ENCODE peak calls at places on chromosomes 4 and X, in four cellular contexts. One of them, this sample, is unnamed.

GRCh38 chr4:110099638-110100037 is 98.8 kb downstream of the ELOVL6 start:
- DNase-seq in ovary: no peak
- DNase-seq in effector memory CD4-positive, alpha-beta T cell: no peak
- DNase-seq in WERI-Rb-1: no peak
- DNase-seq in this sample: no peak

GRCh38 chr4:57291911-57292310 is 181.7 kb upstream of the IGFBP7 start:
- DNase-seq in ovary: no peak
- DNase-seq in effector memory CD4-positive, alpha-beta T cell: no peak
- DNase-seq in WERI-Rb-1: no peak
- DNase-seq in this sample: no peak

GRCh38 chr4:185282968-185283367 is 73.6 kb downstream of the SNX25 start:
- DNase-seq in ovary: no peak
- DNase-seq in effector memory CD4-positive, alpha-beta T cell: no peak
- DNase-seq in WERI-Rb-1: peak
- DNase-seq in this sample: no peak

GRCh38 chr4:101071241-101071640 is 276.1 kb downstream of the PPP3CA start:
- DNase-seq in ovary: no peak
- DNase-seq in effector memory CD4-positive, alpha-beta T cell: no peak
- DNase-seq in WERI-Rb-1: no peak
- DNase-seq in this sample: no peak

GRCh38 chrX:46676399-46677351 is 82.2 kb downstream of the SLC9A7 start:
- DNase-seq in ovary: no peak
- DNase-seq in effector memory CD4-positive, alpha-beta T cell: no peak
- DNase-seq in WERI-Rb-1: no peak
- DNase-seq in this sample: no peak

GRCh38 chr4:3251691-3252479 is 2.9 kb downstream of the MSANTD1 start:
- DNase-seq in ovary: no peak
- DNase-seq in effector memory CD4-positive, alpha-beta T cell: no peak
- DNase-seq in WERI-Rb-1: no peak
- DNase-seq in this sample: no peak

GRCh38 chr4:2867758-2868491 is 24.3 kb downstream of the ADD1 start:
- DNase-seq in ovary: peak
- DNase-seq in effector memory CD4-positive, alpha-beta T cell: no peak
- DNase-seq in WERI-Rb-1: peak
- DNase-seq in this sample: no peak

GRCh38 chr4:47075919-47076318 is 44.6 kb downstream of the GABRB1 start:
- DNase-seq in ovary: no peak
- DNase-seq in effector memory CD4-positive, alpha-beta T cell: no peak
- DNase-seq in WERI-Rb-1: peak
- DNase-seq in this sample: no peak

GRCh38 chr4:158814636-158815035 is 45.8 kb downstream of the FNIP2 start:
- DNase-seq in ovary: no peak
- DNase-seq in effector memory CD4-positive, alpha-beta T cell: no peak
- DNase-seq in WERI-Rb-1: no peak
- DNase-seq in this sample: no peak

GRCh38 chrX:17511556-17511955 is 136.6 kb downstream of the NHS start:
- DNase-seq in ovary: no peak
- DNase-seq in effector memory CD4-positive, alpha-beta T cell: no peak
- DNase-seq in WERI-Rb-1: no peak
- DNase-seq in this sample: no peak

GRCh38 chr4:173924561-173924960 is 358.9 kb downstream of the FBXO8 start:
- DNase-seq in ovary: no peak
- DNase-seq in effector memory CD4-positive, alpha-beta T cell: no peak
- DNase-seq in WERI-Rb-1: no peak
- DNase-seq in this sample: no peak

GRCh38 chr4:52545099-52546069 is 113.7 kb downstream of the USP46 start:
- DNase-seq in ovary: peak
- DNase-seq in effector memory CD4-positive, alpha-beta T cell: peak
- DNase-seq in WERI-Rb-1: peak
- DNase-seq in this sample: peak

GRCh38 chr4:170038232-170038631 is 12.0 kb upstream of the MFAP3L start:
- DNase-seq in ovary: no peak
- DNase-seq in effector memory CD4-positive, alpha-beta T cell: no peak
- DNase-seq in WERI-Rb-1: no peak
- DNase-seq in this sample: no peak

GRCh38 chr4:87938746-87939145 is 36.8 kb upstream of the SPP1 start:
- DNase-seq in ovary: no peak
- DNase-seq in effector memory CD4-positive, alpha-beta T cell: no peak
- DNase-seq in WERI-Rb-1: no peak
- DNase-seq in this sample: no peak

GRCh38 chr4:182089326-182089725 is 153.9 kb upstream of the TENM3 start:
- DNase-seq in ovary: no peak
- DNase-seq in effector memory CD4-positive, alpha-beta T cell: no peak
- DNase-seq in WERI-Rb-1: no peak
- DNase-seq in this sample: no peak

GRCh38 chrX:52337410-52337809 is 31.4 kb upstream of the XAGE2 start:
- DNase-seq in ovary: no peak
- DNase-seq in effector memory CD4-positive, alpha-beta T cell: no peak
- DNase-seq in WERI-Rb-1: no peak
- DNase-seq in this sample: no peak

GRCh38 chr4:93394488-93395185 is 433.9 kb upstream of the ATOH1 start:
- DNase-seq in ovary: no peak
- DNase-seq in effector memory CD4-positive, alpha-beta T cell: no peak
- DNase-seq in WERI-Rb-1: no peak
- DNase-seq in this sample: no peak

DNA sequence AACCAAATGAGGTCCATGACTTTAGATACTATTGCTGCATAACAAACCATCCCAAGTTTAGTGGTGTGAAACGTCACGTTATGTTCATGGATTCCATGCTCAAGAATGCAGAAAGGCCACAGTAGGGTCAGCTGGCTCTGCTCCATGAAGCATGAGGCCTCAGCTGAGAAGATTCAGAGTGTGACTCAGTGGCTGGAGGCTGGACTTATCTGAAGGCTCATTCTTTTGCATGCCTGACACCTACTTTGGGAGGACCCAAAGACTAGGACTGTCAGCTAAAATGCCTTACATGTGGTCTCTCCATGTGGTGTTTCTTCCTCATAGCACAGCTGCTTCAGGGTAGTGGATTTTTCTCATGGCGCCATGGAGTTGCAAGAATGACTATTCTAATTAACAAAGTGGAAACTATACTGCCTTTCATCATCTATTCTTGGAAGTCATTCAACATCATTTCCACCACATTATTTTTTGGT is 11.5 kb upstream of the CCDC149 start:
- DNase-seq in ovary: no peak
- DNase-seq in effector memory CD4-positive, alpha-beta T cell: no peak
- DNase-seq in WERI-Rb-1: no peak
- DNase-seq in this sample: no peak
- H3K27ac ChIP-seq in ovary: no peak
- H3K27ac ChIP-seq in effector memory CD4-positive, alpha-beta T cell: no peak
- H3K27ac ChIP-seq in WERI-Rb-1: no peak
- H3K27ac ChIP-seq in this sample: no peak

DNA sequence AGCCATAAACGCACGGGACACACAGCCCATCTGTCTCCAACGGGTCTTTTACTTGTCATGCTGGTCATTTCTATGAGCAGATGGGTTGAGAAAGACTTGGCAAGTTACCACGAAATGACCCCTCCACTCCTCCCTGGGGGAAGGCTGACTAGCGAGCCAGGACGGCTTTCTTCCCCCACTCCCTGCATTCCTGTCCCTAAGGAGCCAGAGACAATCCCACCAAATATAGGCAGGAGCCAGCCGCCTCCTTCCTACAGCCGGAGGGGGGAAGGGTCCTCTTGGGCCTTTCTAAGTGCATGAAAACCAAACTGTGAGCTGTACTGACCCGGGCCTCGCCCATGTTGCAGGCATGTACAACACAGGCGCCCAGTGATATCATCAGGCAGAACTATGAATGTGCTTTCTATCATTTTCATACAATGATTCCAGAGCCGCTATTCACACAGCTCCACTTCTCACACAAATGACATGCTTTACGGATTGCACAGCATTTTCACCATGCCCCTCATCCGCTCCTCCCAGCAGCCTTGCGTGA is 28.6 kb downstream of the AFAP1 start:
- DNase-seq in ovary: no peak
- DNase-seq in effector memory CD4-positive, alpha-beta T cell: no peak
- DNase-seq in WERI-Rb-1: peak
- DNase-seq in this sample: no peak
- H3K27ac ChIP-seq in ovary: no peak
- H3K27ac ChIP-seq in effector memory CD4-positive, alpha-beta T cell: no peak
- H3K27ac ChIP-seq in WERI-Rb-1: peak
- H3K27ac ChIP-seq in this sample: no peak

DNA sequence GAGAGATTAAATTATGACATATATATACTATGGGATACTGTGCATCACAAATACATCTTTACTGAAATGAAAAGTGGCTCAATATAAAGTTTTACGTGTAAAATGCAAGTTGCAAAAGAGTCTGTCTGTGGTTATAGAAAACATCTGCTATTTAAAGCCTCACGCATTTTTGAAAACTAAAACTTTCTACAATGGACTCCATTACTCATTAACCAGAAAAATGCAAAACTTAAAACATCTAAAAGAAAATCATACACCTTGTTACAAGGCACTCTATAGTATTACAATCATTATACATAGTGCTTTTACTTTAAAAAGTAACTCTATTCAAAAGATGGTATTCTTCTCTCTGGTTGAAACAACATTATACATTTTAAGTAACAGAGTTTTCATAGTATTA is 755.6 kb downstream of the DMD start:
- DNase-seq in ovary: no peak
- DNase-seq in effector memory CD4-positive, alpha-beta T cell: no peak
- DNase-seq in WERI-Rb-1: no peak
- DNase-seq in this sample: no peak
- H3K27ac ChIP-seq in ovary: no peak
- H3K27ac ChIP-seq in effector memory CD4-positive, alpha-beta T cell: no peak
- H3K27ac ChIP-seq in WERI-Rb-1: no peak
- H3K27ac ChIP-seq in this sample: no peak

GRCh38 chr4:26065833-26066232 is 151.8 kb downstream of the SMIM20 start:
- DNase-seq in ovary: no peak
- DNase-seq in effector memory CD4-positive, alpha-beta T cell: no peak
- DNase-seq in WERI-Rb-1: no peak
- DNase-seq in this sample: no peak

GRCh38 chr4:26059391-26060154 is 145.6 kb downstream of the SMIM20 start:
- DNase-seq in ovary: no peak
- DNase-seq in effector memory CD4-positive, alpha-beta T cell: no peak
- DNase-seq in WERI-Rb-1: no peak
- DNase-seq in this sample: no peak

GRCh38 chr4:26061248-26061986 is 147.4 kb downstream of the SMIM20 start:
- DNase-seq in ovary: no peak
- DNase-seq in effector memory CD4-positive, alpha-beta T cell: no peak
- DNase-seq in WERI-Rb-1: peak
- DNase-seq in this sample: no peak

GRCh38 chr4:26060286-26060685 is 146.3 kb downstream of the SMIM20 start:
- DNase-seq in ovary: no peak
- DNase-seq in effector memory CD4-positive, alpha-beta T cell: no peak
- DNase-seq in WERI-Rb-1: no peak
- DNase-seq in this sample: no peak

GRCh38 chr4:26062221-26062620 is 148.2 kb downstream of the SMIM20 start:
- DNase-seq in ovary: no peak
- DNase-seq in effector memory CD4-positive, alpha-beta T cell: no peak
- DNase-seq in WERI-Rb-1: no peak
- DNase-seq in this sample: no peak
- H3K27ac ChIP-seq in ovary: no peak
- H3K27ac ChIP-seq in effector memory CD4-positive, alpha-beta T cell: no peak
- H3K27ac ChIP-seq in WERI-Rb-1: no peak
- H3K27ac ChIP-seq in this sample: no peak

DNA sequence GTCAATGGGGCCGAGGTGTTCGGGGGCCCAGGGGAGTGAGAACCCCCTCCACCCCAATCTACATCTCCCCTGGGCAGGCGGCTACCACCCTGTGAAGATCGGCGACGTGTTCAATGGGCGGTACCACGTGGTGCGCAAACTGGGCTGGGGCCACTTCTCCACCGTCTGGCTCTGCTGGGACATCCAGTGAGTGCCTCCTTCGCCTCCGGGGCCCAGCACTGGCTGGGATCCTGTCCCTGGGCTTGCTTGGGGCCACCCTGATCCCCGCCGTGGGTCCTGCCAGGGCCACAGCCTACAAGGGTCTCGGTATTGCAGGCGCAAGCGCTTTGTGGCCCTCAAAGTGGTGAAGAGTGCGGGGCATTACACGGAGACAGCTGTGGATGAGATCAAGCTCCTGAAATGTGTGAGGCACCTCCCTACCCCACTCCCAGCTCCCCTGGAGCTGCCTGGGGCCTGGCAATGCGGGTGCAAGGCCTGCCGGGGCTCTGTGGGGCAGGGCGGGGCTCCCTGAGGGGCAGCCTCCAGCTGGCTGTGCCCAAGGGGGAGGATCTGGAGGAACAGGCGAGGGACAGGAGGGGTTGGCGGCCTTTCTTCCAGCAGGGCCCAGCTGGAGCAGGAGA is 697 bp downstream of the SRPK3 start:
- DNase-seq in ovary: no peak
- DNase-seq in effector memory CD4-positive, alpha-beta T cell: no peak
- DNase-seq in WERI-Rb-1: no peak
- DNase-seq in this sample: no peak
- H3K27ac ChIP-seq in ovary: peak
- H3K27ac ChIP-seq in effector memory CD4-positive, alpha-beta T cell: no peak
- H3K27ac ChIP-seq in WERI-Rb-1: peak
- H3K27ac ChIP-seq in this sample: peak

GRCh38 chr4:37442062-37442323 is 197.4 kb downstream of the NWD2 start:
- DNase-seq in ovary: no peak
- DNase-seq in effector memory CD4-positive, alpha-beta T cell: no peak
- DNase-seq in WERI-Rb-1: no peak
- DNase-seq in this sample: no peak

GRCh38 chr4:37441231-37442061 is 196.9 kb downstream of the NWD2 start:
- DNase-seq in ovary: no peak
- DNase-seq in effector memory CD4-positive, alpha-beta T cell: no peak
- DNase-seq in WERI-Rb-1: no peak
- DNase-seq in this sample: no peak

GRCh38 chr4:37440519-37440900 is 196.0 kb downstream of the NWD2 start:
- DNase-seq in ovary: no peak
- DNase-seq in effector memory CD4-positive, alpha-beta T cell: no peak
- DNase-seq in WERI-Rb-1: no peak
- DNase-seq in this sample: no peak

GRCh38 chr4:37439809-37440518 is 195.4 kb downstream of the NWD2 start:
- DNase-seq in ovary: no peak
- DNase-seq in effector memory CD4-positive, alpha-beta T cell: no peak
- DNase-seq in WERI-Rb-1: no peak
- DNase-seq in this sample: no peak

GRCh38 chr4:37438880-37439279 is 194.3 kb downstream of the NWD2 start:
- DNase-seq in ovary: no peak
- DNase-seq in effector memory CD4-positive, alpha-beta T cell: no peak
- DNase-seq in WERI-Rb-1: no peak
- DNase-seq in this sample: no peak
- H3K27ac ChIP-seq in ovary: no peak
- H3K27ac ChIP-seq in effector memory CD4-positive, alpha-beta T cell: no peak
- H3K27ac ChIP-seq in WERI-Rb-1: no peak
- H3K27ac ChIP-seq in this sample: no peak

GRCh38 chr4:143410015-143410414 is 73.3 kb downstream of the GAB1 start:
- DNase-seq in ovary: no peak
- DNase-seq in effector memory CD4-positive, alpha-beta T cell: no peak
- DNase-seq in WERI-Rb-1: no peak
- DNase-seq in this sample: no peak
- H3K27ac ChIP-seq in ovary: no peak
- H3K27ac ChIP-seq in effector memory CD4-positive, alpha-beta T cell: no peak
- H3K27ac ChIP-seq in WERI-Rb-1: no peak
- H3K27ac ChIP-seq in this sample: peak

This sample was measured in caudate nucleus.